ENCODE peak calls at places on chromosomes 11 and 22, in eight cellular contexts. One of them, this sample, is unnamed.

GRCh38 chr11:19832166-19832750 is 119.6 kb downstream of the NAV2 start:
- DNase-seq in PC-9: no peak
- DNase-seq in fibroblast of the conjunctiva: no peak
- DNase-seq in stimulated activated CD8-positive, alpha-beta memory T cell treated with anti-CD3 and anti-CD28 coated beads, Interleukin-4, amount 100 ng/mL, for 24 hours: no peak
- DNase-seq in progenitor cell of endocrine pancreas: no peak
- DNase-seq in NCI-H2171: peak
- DNase-seq in ELF-1: no peak
- DNase-seq in M059J: no peak
- DNase-seq in this sample: no peak

GRCh38 chr11:67245046-67245445 is 21.2 kb upstream of the GRK2 start:
- DNase-seq in stimulated activated CD8-positive, alpha-beta memory T cell treated with anti-CD3 and anti-CD28 coated beads, Interleukin-4, amount 100 ng/mL, for 24 hours: no peak
- DNase-seq in progenitor cell of endocrine pancreas: no peak
- DNase-seq in PC-9: no peak
- DNase-seq in ELF-1: no peak
- DNase-seq in M059J: no peak
- DNase-seq in NCI-H2171: no peak
- DNase-seq in fibroblast of the conjunctiva: no peak
- DNase-seq in this sample: no peak

GRCh38 chr11:38019072-38019775 is 1421.2 kb upstream of the RAG2 start:
- DNase-seq in progenitor cell of endocrine pancreas: no peak
- DNase-seq in stimulated activated CD8-positive, alpha-beta memory T cell treated with anti-CD3 and anti-CD28 coated beads, Interleukin-4, amount 100 ng/mL, for 24 hours: no peak
- DNase-seq in M059J: peak
- DNase-seq in NCI-H2171: no peak
- DNase-seq in fibroblast of the conjunctiva: no peak
- DNase-seq in PC-9: peak
- DNase-seq in ELF-1: peak
- DNase-seq in this sample: peak

GRCh38 chr22:50577987-50578775 is at the start of gene CPT1B:
- DNase-seq in ELF-1: no peak
- DNase-seq in M059J: no peak
- DNase-seq in fibroblast of the conjunctiva: no peak
- DNase-seq in PC-9: no peak
- DNase-seq in progenitor cell of endocrine pancreas: no peak
- DNase-seq in NCI-H2171: peak
- DNase-seq in stimulated activated CD8-positive, alpha-beta memory T cell treated with anti-CD3 and anti-CD28 coated beads, Interleukin-4, amount 100 ng/mL, for 24 hours: no peak
- DNase-seq in this sample: no peak

GRCh38 chr11:95465887-95466286 is 234.9 kb upstream of the SESN3 start:
- DNase-seq in fibroblast of the conjunctiva: no peak
- DNase-seq in stimulated activated CD8-positive, alpha-beta memory T cell treated with anti-CD3 and anti-CD28 coated beads, Interleukin-4, amount 100 ng/mL, for 24 hours: no peak
- DNase-seq in progenitor cell of endocrine pancreas: no peak
- DNase-seq in NCI-H2171: no peak
- DNase-seq in PC-9: no peak
- DNase-seq in M059J: no peak
- DNase-seq in ELF-1: no peak
- DNase-seq in this sample: no peak

GRCh38 chr11:70527429-70528045 is 129.2 kb downstream of the CTTN start:
- DNase-seq in fibroblast of the conjunctiva: no peak
- DNase-seq in stimulated activated CD8-positive, alpha-beta memory T cell treated with anti-CD3 and anti-CD28 coated beads, Interleukin-4, amount 100 ng/mL, for 24 hours: no peak
- DNase-seq in NCI-H2171: no peak
- DNase-seq in progenitor cell of endocrine pancreas: no peak
- DNase-seq in PC-9: no peak
- DNase-seq in M059J: no peak
- DNase-seq in ELF-1: no peak
- DNase-seq in this sample: no peak

GRCh38 chr11:65879622-65880021 is at the start of gene CTSW:
- DNase-seq in ELF-1: no peak
- DNase-seq in PC-9: no peak
- DNase-seq in M059J: no peak
- DNase-seq in progenitor cell of endocrine pancreas: no peak
- DNase-seq in NCI-H2171: no peak
- DNase-seq in fibroblast of the conjunctiva: no peak
- DNase-seq in stimulated activated CD8-positive, alpha-beta memory T cell treated with anti-CD3 and anti-CD28 coated beads, Interleukin-4, amount 100 ng/mL, for 24 hours: peak
- DNase-seq in this sample: no peak

GRCh38 chr22:44452531-44453420 is 45.3 kb downstream of the RTL6 start:
- DNase-seq in PC-9: no peak
- DNase-seq in NCI-H2171: no peak
- DNase-seq in ELF-1: no peak
- DNase-seq in progenitor cell of endocrine pancreas: no peak
- DNase-seq in M059J: no peak
- DNase-seq in fibroblast of the conjunctiva: no peak
- DNase-seq in stimulated activated CD8-positive, alpha-beta memory T cell treated with anti-CD3 and anti-CD28 coated beads, Interleukin-4, amount 100 ng/mL, for 24 hours: no peak
- DNase-seq in this sample: no peak

GRCh38 chr11:48019230-48019584 is 38.8 kb downstream of the PTPRJ start:
- DNase-seq in ELF-1: no peak
- DNase-seq in PC-9: no peak
- DNase-seq in NCI-H2171: peak
- DNase-seq in stimulated activated CD8-positive, alpha-beta memory T cell treated with anti-CD3 and anti-CD28 coated beads, Interleukin-4, amount 100 ng/mL, for 24 hours: no peak
- DNase-seq in fibroblast of the conjunctiva: no peak
- DNase-seq in M059J: no peak
- DNase-seq in progenitor cell of endocrine pancreas: no peak
- DNase-seq in this sample: no peak